ENCODE peak calls at places on chromosomes 3 and 15, in four cellular contexts. One of them, this sample, is unnamed.

GRCh38 chr3:141368062-141368924 is at the start of gene ZBTB38:
- DNase-seq in GM12878: no peak
- DNase-seq in HepG2: peak
- DNase-seq in H1: peak
- DNase-seq in this sample: peak

GRCh38 chr15:90862964-90863721 is 5.2 kb upstream of the FURIN start:
- DNase-seq in GM12878: no peak
- DNase-seq in HepG2: no peak
- DNase-seq in H1: no peak
- DNase-seq in this sample: no peak

GRCh38 chr3:126572343-126572742 is 13.6 kb upstream of the C3orf22 start:
- DNase-seq in GM12878: no peak
- DNase-seq in HepG2: no peak
- DNase-seq in H1: no peak
- DNase-seq in this sample: no peak

GRCh38 chr15:26635105-26635504 is 137.8 kb downstream of the GABRB3 start:
- DNase-seq in GM12878: no peak
- DNase-seq in HepG2: no peak
- DNase-seq in H1: no peak
- DNase-seq in this sample: no peak

GRCh38 chr3:4512895-4513616 is 19.9 kb downstream of the ITPR1 start:
- DNase-seq in GM12878: no peak
- DNase-seq in HepG2: peak
- DNase-seq in H1: no peak
- DNase-seq in this sample: peak

GRCh38 chr3:194521514-194522260 is 34.9 kb upstream of the ATP13A3 start:
- DNase-seq in GM12878: no peak
- DNase-seq in HepG2: no peak
- DNase-seq in H1: no peak
- DNase-seq in this sample: no peak

GRCh38 chr15:81118361-81118760 is 15.7 kb upstream of the CFAP161 start:
- DNase-seq in GM12878: no peak
- DNase-seq in HepG2: no peak
- DNase-seq in H1: no peak
- DNase-seq in this sample: no peak

GRCh38 chr3:14253022-14253761 is 74.6 kb downstream of the LSM3 start:
- DNase-seq in GM12878: no peak
- DNase-seq in HepG2: peak
- DNase-seq in H1: no peak
- DNase-seq in this sample: no peak

GRCh38 chr3:49422379-49423248 is at the start of gene AMT:
- DNase-seq in GM12878: no peak
- DNase-seq in HepG2: peak
- DNase-seq in H1: peak
- DNase-seq in this sample: no peak

GRCh38 chr15:25739687-25740121 is 123.4 kb downstream of the ATP10A start:
- DNase-seq in GM12878: peak
- DNase-seq in HepG2: no peak
- DNase-seq in H1: peak
- DNase-seq in this sample: no peak

GRCh38 chr3:147509444-147509843 is 100.3 kb downstream of the ZIC1 start:
- DNase-seq in GM12878: no peak
- DNase-seq in HepG2: no peak
- DNase-seq in H1: no peak
- DNase-seq in this sample: no peak
- TF ChIP-seq CBX5 in GM12878: no peak
- TF ChIP-seq CBX5 in HepG2: no peak
- TF ChIP-seq CBX5 in H1: no peak
- TF ChIP-seq CBX5 in this sample: no peak

GRCh38 chr15:82999905-83000671 is 11.4 kb downstream of the C15orf40 start:
- DNase-seq in GM12878: peak
- DNase-seq in HepG2: peak
- DNase-seq in H1: no peak
- DNase-seq in this sample: peak
- TF ChIP-seq CBX5 in GM12878: no peak
- TF ChIP-seq CBX5 in HepG2: no peak
- TF ChIP-seq CBX5 in H1: no peak
- TF ChIP-seq CBX5 in this sample: no peak

GRCh38 chr3:21142949-21143348 is 608.1 kb downstream of the ZNF385D start:
- DNase-seq in GM12878: no peak
- DNase-seq in HepG2: no peak
- DNase-seq in H1: no peak
- DNase-seq in this sample: no peak

GRCh38 chr3:21142031-21142430 is 609.0 kb downstream of the ZNF385D start:
- DNase-seq in GM12878: no peak
- DNase-seq in HepG2: no peak
- DNase-seq in H1: no peak
- DNase-seq in this sample: no peak

GRCh38 chr3:21140785-21141184 is 610.2 kb downstream of the ZNF385D start:
- DNase-seq in GM12878: no peak
- DNase-seq in HepG2: no peak
- DNase-seq in H1: no peak
- DNase-seq in this sample: no peak

DNA sequence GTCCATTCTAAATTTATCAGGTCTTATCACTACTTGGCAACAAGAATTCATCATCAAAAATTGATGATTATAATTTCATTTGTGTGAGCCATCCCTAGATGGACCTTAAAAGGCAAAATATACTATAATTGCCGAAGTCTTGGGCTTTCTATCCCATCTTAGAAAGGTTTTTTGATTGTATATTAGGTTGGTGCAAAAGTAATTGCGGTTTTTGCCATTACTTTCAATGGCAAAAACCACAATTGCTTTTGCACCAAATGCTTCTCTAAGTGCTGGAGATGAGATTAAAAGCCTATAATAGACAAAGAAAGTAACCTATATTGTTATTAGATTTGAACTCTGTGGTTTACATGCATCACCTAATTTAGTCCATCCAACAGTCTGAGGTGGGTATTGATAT is 612.9 kb downstream of the ZNF385D start:
- DNase-seq in GM12878: no peak
- DNase-seq in HepG2: no peak
- DNase-seq in H1: no peak
- DNase-seq in this sample: no peak
- TF ChIP-seq CBX5 in GM12878: no peak
- TF ChIP-seq CBX5 in HepG2: no peak
- TF ChIP-seq CBX5 in H1: no peak
- TF ChIP-seq CBX5 in this sample: no peak

DNA sequence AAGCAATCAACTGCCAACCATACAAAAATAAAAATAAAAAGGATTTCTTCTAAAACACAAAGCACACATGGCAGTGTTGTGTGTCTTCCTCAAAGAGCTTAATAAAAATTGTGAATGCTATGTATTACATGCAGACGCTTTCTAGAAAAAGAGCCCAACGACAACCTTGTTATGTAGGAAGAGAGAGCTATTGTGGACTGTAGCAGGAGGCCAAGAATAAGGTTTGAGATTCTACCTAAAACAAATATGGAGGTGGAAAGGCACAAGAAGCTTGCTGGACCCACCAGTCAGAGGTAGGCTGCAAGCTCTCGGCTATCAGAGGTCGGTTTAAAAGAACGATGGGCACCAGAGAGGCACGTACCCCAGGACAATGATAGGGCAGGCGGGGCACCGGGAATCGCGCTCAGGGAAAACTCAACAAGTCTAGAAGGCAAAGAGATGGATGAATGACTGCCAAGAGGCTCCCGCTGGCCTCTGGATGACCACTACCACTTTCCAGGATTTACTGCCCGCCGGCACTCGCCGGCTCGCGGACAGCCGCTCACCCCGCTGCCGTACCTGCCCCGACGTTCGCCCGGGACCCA is 1.1 kb downstream of the HDGFL3 start:
- DNase-seq in GM12878: no peak
- DNase-seq in HepG2: no peak
- DNase-seq in H1: no peak
- DNase-seq in this sample: peak
- TF ChIP-seq CBX5 in GM12878: no peak
- TF ChIP-seq CBX5 in HepG2: no peak
- TF ChIP-seq CBX5 in H1: no peak
- TF ChIP-seq CBX5 in this sample: no peak

GRCh38 chr15:58604455-58604923 is 145.0 kb downstream of the ADAM10 start:
- DNase-seq in GM12878: no peak
- DNase-seq in HepG2: peak
- DNase-seq in H1: no peak
- DNase-seq in this sample: no peak
- TF ChIP-seq CBX5 in GM12878: no peak
- TF ChIP-seq CBX5 in HepG2: no peak
- TF ChIP-seq CBX5 in H1: no peak
- TF ChIP-seq CBX5 in this sample: no peak

GRCh38 chr3:124609402-124609801 is 120.8 kb upstream of the UMPS start:
- DNase-seq in GM12878: no peak
- DNase-seq in HepG2: no peak
- DNase-seq in H1: no peak
- DNase-seq in this sample: no peak

GRCh38 chr3:124610130-124610529 is 120.1 kb upstream of the UMPS start:
- DNase-seq in GM12878: no peak
- DNase-seq in HepG2: no peak
- DNase-seq in H1: no peak
- DNase-seq in this sample: no peak

GRCh38 chr3:124602986-124603627 is 127.1 kb upstream of the UMPS start:
- DNase-seq in GM12878: no peak
- DNase-seq in HepG2: no peak
- DNase-seq in H1: no peak
- DNase-seq in this sample: no peak

GRCh38 chr3:124607163-124607562 is 123.1 kb upstream of the UMPS start:
- DNase-seq in GM12878: no peak
- DNase-seq in HepG2: peak
- DNase-seq in H1: no peak
- DNase-seq in this sample: no peak

GRCh38 chr3:124606180-124606579 is 124.1 kb upstream of the UMPS start:
- DNase-seq in GM12878: no peak
- DNase-seq in HepG2: no peak
- DNase-seq in H1: no peak
- DNase-seq in this sample: no peak
- TF ChIP-seq CBX5 in GM12878: no peak
- TF ChIP-seq CBX5 in HepG2: no peak
- TF ChIP-seq CBX5 in H1: no peak
- TF ChIP-seq CBX5 in this sample: no peak

GRCh38 chr3:45939341-45939771 is 3.9 kb upstream of the CXCR6 start:
- DNase-seq in GM12878: no peak
- DNase-seq in HepG2: no peak
- DNase-seq in H1: no peak
- DNase-seq in this sample: no peak
- TF ChIP-seq CBX5 in GM12878: no peak
- TF ChIP-seq CBX5 in HepG2: no peak
- TF ChIP-seq CBX5 in H1: no peak
- TF ChIP-seq CBX5 in this sample: no peak

GRCh38 chr3:12817341-12817705 is 20.8 kb downstream of the CAND2 start:
- DNase-seq in GM12878: no peak
- DNase-seq in HepG2: no peak
- DNase-seq in H1: no peak
- DNase-seq in this sample: no peak

GRCh38 chr3:12816521-12817340 is 20.3 kb downstream of the CAND2 start:
- DNase-seq in GM12878: no peak
- DNase-seq in HepG2: no peak
- DNase-seq in H1: no peak
- DNase-seq in this sample: no peak

GRCh38 chr3:12815719-12816118 is 19.2 kb downstream of the CAND2 start:
- DNase-seq in GM12878: no peak
- DNase-seq in HepG2: no peak
- DNase-seq in H1: no peak
- DNase-seq in this sample: no peak

GRCh38 chr3:12813967-12814366 is 17.5 kb downstream of the CAND2 start:
- DNase-seq in GM12878: no peak
- DNase-seq in HepG2: no peak
- DNase-seq in H1: no peak
- DNase-seq in this sample: no peak

GRCh38 chr3:12815078-12815477 is 18.6 kb downstream of the CAND2 start:
- DNase-seq in GM12878: no peak
- DNase-seq in HepG2: no peak
- DNase-seq in H1: no peak
- DNase-seq in this sample: no peak
- TF ChIP-seq CBX5 in GM12878: no peak
- TF ChIP-seq CBX5 in HepG2: no peak
- TF ChIP-seq CBX5 in H1: no peak
- TF ChIP-seq CBX5 in this sample: no peak

GRCh38 chr15:41796457-41796856 is 22.2 kb downstream of the MAPKBP1 start:
- DNase-seq in GM12878: no peak
- DNase-seq in HepG2: peak
- DNase-seq in H1: no peak
- DNase-seq in this sample: no peak
- TF ChIP-seq CBX5 in GM12878: no peak
- TF ChIP-seq CBX5 in HepG2: no peak
- TF ChIP-seq CBX5 in H1: no peak
- TF ChIP-seq CBX5 in this sample: no peak

DNA sequence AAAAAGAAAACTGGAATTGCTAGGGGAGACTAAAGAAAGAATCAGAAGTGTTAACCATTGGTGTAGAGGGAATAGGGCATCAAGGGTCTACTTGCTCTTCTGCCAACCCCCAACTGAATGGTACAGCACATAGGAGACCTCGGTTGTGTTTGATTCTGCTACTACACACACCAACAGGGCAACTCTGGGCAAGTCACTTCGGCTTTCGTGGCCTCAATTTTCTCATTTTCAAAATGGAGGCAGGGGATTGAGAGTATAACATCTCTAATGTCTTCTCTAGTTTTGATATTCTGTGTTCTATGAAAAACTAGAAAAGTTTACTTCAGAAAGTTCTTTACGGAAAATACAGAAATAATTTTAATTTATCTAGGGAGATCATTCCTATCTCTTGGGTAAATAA is 120.3 kb upstream of the PHLDB2 start:
- DNase-seq in GM12878: no peak
- DNase-seq in HepG2: no peak
- DNase-seq in H1: no peak
- DNase-seq in this sample: no peak
- TF ChIP-seq CBX5 in GM12878: no peak
- TF ChIP-seq CBX5 in HepG2: no peak
- TF ChIP-seq CBX5 in H1: no peak
- TF ChIP-seq CBX5 in this sample: no peak